ENCODE peak calls at places on chromosome 4, in eight cellular contexts. E is CD4-positive, alpha-beta T cell; N is NCI-H69; P is pancreas; M is NCI-H1105; L is GM20000; B is activated naive CD4-positive, alpha-beta T cell; J is amniotic stem cell. C is an unnamed sample.

GRCh38 chr4:143287571-143287923 is 49.1 kb upstream of the GAB1 start:
- DNase-seq in E (no peak), L (no peak), M (no peak), P (no peak), J (no peak), N (no peak), B (no peak), C (no peak)

GRCh38 chr4:70601422-70602039 is 9.5 kb downstream of the AMBN start:
- DNase-seq in B (peak), N (peak), M (peak), J (peak), L (peak), P (no peak), E (peak), C (no peak)

GRCh38 chr4:73607375-73608026 is 12.7 kb downstream of the RASSF6 start:
- DNase-seq in P (no peak), L (no peak), J (no peak), E (no peak), B (no peak), N (peak), M (peak), C (no peak)

GRCh38 chr4:150722908-150723362 is 141.0 kb downstream of the MAB21L2 start:
- DNase-seq in E (no peak), B (no peak), N (peak), J (no peak), L (no peak), M (no peak), P (peak), C (no peak)

GRCh38 chr4:79397951-79398350 is 10.1 kb downstream of the GK2 start:
- DNase-seq in M (no peak), J (no peak), E (no peak), B (no peak), L (no peak), N (no peak), P (no peak), C (no peak)

GRCh38 chr4:118955515-118955914 is 66.9 kb downstream of the SYNPO2 start:
- DNase-seq in L (no peak), P (no peak), E (no peak), J (no peak), M (no peak), B (no peak), N (no peak), C (no peak)

GRCh38 chr4:174193438-174194015 is 89.9 kb downstream of the FBXO8 start:
- DNase-seq in B (no peak), P (no peak), J (no peak), E (no peak), M (no peak), N (no peak), L (no peak), C (no peak)

GRCh38 chr4:95549246-95550138 is 719 bp upstream of the UNC5C start:
- DNase-seq in P (peak), N (peak), J (no peak), M (no peak), B (no peak), E (no peak), L (peak), C (no peak)

GRCh38 chr4:42995343-42995944 is 102.9 kb downstream of the GRXCR1 start:
- DNase-seq in B (no peak), N (peak), L (peak), P (no peak), E (no peak), M (peak), J (no peak), C (no peak)

GRCh38 chr4:118746251-118746919 is 61.2 kb downstream of the METTL14 start:
- DNase-seq in L (no peak), P (no peak), B (no peak), N (peak), E (no peak), J (no peak), M (no peak), C (no peak)

GRCh38 chr4:67776746-67777145 is 22.6 kb upstream of the GNRHR start:
- DNase-seq in E (no peak), J (no peak), M (no peak), L (no peak), N (peak), P (no peak), B (no peak), C (no peak)

GRCh38 chr4:180426938-180427337 is 1816.3 kb upstream of the TENM3 start:
- DNase-seq in E (no peak), M (no peak), B (no peak), P (no peak), L (no peak), J (no peak), N (peak), C (no peak)

GRCh38 chr4:184994010-184994622 is 24.2 kb upstream of the HELT start:
- DNase-seq in J (no peak), P (no peak), N (no peak), L (no peak), E (no peak), M (no peak), B (no peak), C (no peak)

GRCh38 chr4:5472166-5472565 is 236.2 kb downstream of the EVC2 start:
- DNase-seq in J (no peak), P (no peak), N (no peak), E (no peak), L (no peak), B (no peak), M (no peak), C (no peak)

GRCh38 chr4:89136525-89136924 is 25.2 kb downstream of the TIGD2 start:
- DNase-seq in B (no peak), P (no peak), E (no peak), J (no peak), L (no peak), N (no peak), M (no peak), C (no peak)

GRCh38 chr4:88382621-88383020 is 4.0 kb downstream of the HERC6 start:
- DNase-seq in J (no peak), M (no peak), P (no peak), B (peak), L (peak), E (peak), N (no peak), C (no peak)